ENCODE peak calls at places on chromosomes 16 and 17, in seven cellular contexts. A, F, U, E, P, C and K are unnamed samples.

GRCh38 chr17:83053779-83054451 is 25.5 kb upstream of the METRNL start:
- DNase-seq in A (peak; percentile 67), F (no peak), U (peak; percentile 27), E (no peak), P (no peak), C (no peak), K (peak; percentile 95)

GRCh38 chr16:88702364-88703210 is 3.6 kb downstream of the RNF166 start:
- DNase-seq in A (no peak), F (no peak), U (no peak), E (no peak), P (no peak), C (no peak), K (no peak)

GRCh38 chr17:488993-489757 is 136.6 kb upstream of the RPH3AL start:
- DNase-seq in A (no peak), F (no peak), U (no peak), E (no peak), P (no peak), C (peak; percentile 86), K (no peak)

GRCh38 chr16:89022051-89022836 is 45.2 kb upstream of the CBFA2T3 start:
- DNase-seq in A (no peak), F (no peak), U (peak; percentile 44), E (no peak), P (no peak), C (no peak), K (peak; percentile 22)

GRCh38 chr17:40251576-40251975 is 32.5 kb downstream of the WIPF2 start:
- DNase-seq in A (no peak), F (no peak), U (no peak), E (no peak), P (peak; percentile 58), C (peak; percentile 64), K (no peak)

GRCh38 chr17:65703891-65704290 is 142.4 kb upstream of the AXIN2 start:
- DNase-seq in A (no peak), F (no peak), U (no peak), E (no peak), P (no peak), C (no peak), K (no peak)

GRCh38 chr17:823501-823902 is 41.3 kb downstream of the MRM3 start:
- DNase-seq in A (no peak), F (no peak), U (no peak), E (no peak), P (no peak), C (no peak), K (no peak)

GRCh38 chr17:65332779-65333178 is 195.6 kb downstream of the RGS9 start:
- DNase-seq in A (no peak), F (no peak), U (no peak), E (no peak), P (no peak), C (no peak), K (no peak)

GRCh38 chr17:71168083-71168741 is 952.6 kb upstream of the SOX9 start:
- DNase-seq in A (no peak), F (no peak), U (no peak), E (peak; percentile 35), P (no peak), C (no peak), K (no peak)

GRCh38 chr17:17693253-17693954 is 12.1 kb downstream of the RAI1 start:
- DNase-seq in A (peak; percentile 67), F (no peak), U (peak; percentile 84), E (peak; percentile 86), P (no peak), C (peak; percentile 70), K (no peak)

GRCh38 chr16:35911899-35912298 is 2452.5 kb downstream of the TP53TG3F start:
- DNase-seq in A (no peak), F (no peak), U (no peak), E (no peak), P (no peak), C (no peak), K (no peak)

GRCh38 chr16:50505714-50506542 is 42.3 kb upstream of the NKD1 start:
- DNase-seq in A (no peak), F (no peak), U (no peak), E (no peak), P (no peak), C (peak; percentile 15), K (no peak)

GRCh38 chr17:39618252-39618913 is 8.4 kb upstream of the PPP1R1B start:
- DNase-seq in A (no peak), F (no peak), U (no peak), E (no peak), P (no peak), C (no peak), K (no peak)

GRCh38 chr17:39923836-39924690 is 3.3 kb downstream of the ORMDL3 start:
- DNase-seq in A (no peak), F (no peak), U (no peak), E (no peak), P (peak; percentile 13), C (no peak), K (no peak)

GRCh38 chr16:68287276-68288251 is 23.2 kb downstream of the SLC7A6OS start:
- DNase-seq in A (peak; percentile 53), F (no peak), U (no peak), E (peak; percentile 43), P (peak; percentile 76), C (peak; percentile 27), K (no peak)

GRCh38 chr16:66746048-66746447 is 5.4 kb downstream of the DYNC1LI2 start:
- DNase-seq in A (no peak), F (no peak), U (no peak), E (no peak), P (no peak), C (no peak), K (no peak)

GRCh38 chr17:57552114-57552601 is 192.9 kb downstream of the CCDC182 start:
- DNase-seq in A (no peak), F (no peak), U (no peak), E (no peak), P (peak; percentile 18), C (no peak), K (no peak)
- TF ChIP-seq CTCF in A (no peak), F (peak; percentile 63), U (no peak), E (no peak), P (peak; percentile 82), C (no peak), K (no peak)

GRCh38 chr16:12060751-12061150 is 84.2 kb downstream of the SNX29 start:
- DNase-seq in A (no peak), F (no peak), U (no peak), E (no peak), P (no peak), C (no peak), K (no peak)

GRCh38 chr16:12063004-12063395 is 86.5 kb downstream of the SNX29 start:
- DNase-seq in A (no peak), F (no peak), U (no peak), E (no peak), P (no peak), C (no peak), K (no peak)

GRCh38 chr16:12062343-12063003 is 85.9 kb downstream of the SNX29 start:
- DNase-seq in A (peak; percentile 85), F (peak; percentile 43), U (no peak), E (peak; percentile 44), P (peak; percentile 79), C (no peak), K (peak; percentile 87)

GRCh38 chr16:12063435-12063834 is 86.9 kb downstream of the SNX29 start:
- DNase-seq in A (no peak), F (no peak), U (no peak), E (no peak), P (no peak), C (no peak), K (no peak)

GRCh38 chr16:12061336-12062055 is 85.0 kb downstream of the SNX29 start:
- DNase-seq in A (no peak), F (no peak), U (no peak), E (no peak), P (no peak), C (no peak), K (no peak)
- TF ChIP-seq CTCF in A (no peak), F (no peak), U (no peak), E (no peak), P (no peak), C (no peak), K (no peak)

GRCh38 chr17:10742431-10742830 is 12.6 kb upstream of the TMEM220 start:
- DNase-seq in A (no peak), F (no peak), U (no peak), E (no peak), P (no peak), C (no peak), K (no peak)
- TF ChIP-seq CTCF in A (no peak), F (no peak), U (no peak), E (no peak), P (no peak), C (no peak), K (no peak)

GRCh38 chr17:43848601-43849000 is 1.6 kb downstream of the CD300LG start:
- DNase-seq in A (no peak), F (no peak), U (no peak), E (no peak), P (no peak), C (no peak), K (no peak)
- TF ChIP-seq CTCF in A (no peak), F (no peak), U (no peak), E (no peak), P (no peak), C (no peak), K (no peak)

DNA sequence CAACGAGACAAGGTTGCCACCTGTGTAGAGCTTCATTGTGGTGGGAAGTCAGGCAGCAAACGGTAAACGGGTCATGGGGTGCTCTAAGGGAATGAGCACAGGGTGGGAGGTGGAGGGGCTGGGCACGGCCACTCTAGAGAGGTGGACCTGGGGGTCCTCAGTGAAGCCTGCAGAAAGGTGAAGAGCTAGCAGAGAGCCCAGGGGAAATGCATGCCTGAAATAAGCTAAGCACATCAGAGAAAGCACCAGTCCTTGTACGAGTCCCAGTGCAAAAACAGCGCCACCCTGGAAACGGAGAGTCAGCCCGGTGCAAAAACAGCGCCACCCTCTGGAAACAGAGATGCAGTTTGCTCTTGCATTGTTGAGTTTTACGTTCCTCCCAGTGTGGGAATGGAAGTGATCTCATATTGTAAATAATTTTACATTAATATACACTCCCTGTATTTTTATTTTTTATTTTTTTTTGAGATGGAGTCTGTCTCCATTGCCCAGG is 65.0 kb downstream of the TBC1D16 start:
- DNase-seq in A (no peak), F (no peak), U (peak; percentile 56), E (no peak), P (no peak), C (peak; percentile 75), K (no peak)
- TF ChIP-seq CTCF in A (peak; percentile 12), F (peak; percentile 20), U (peak; percentile 15), E (peak; percentile 33), P (peak; percentile 70), C (peak; percentile 63), K (peak; percentile 73)

GRCh38 chr17:78362671-78363070 is 2.8 kb upstream of the SOCS3 start:
- DNase-seq in A (no peak), F (no peak), U (no peak), E (no peak), P (no peak), C (no peak), K (no peak)
- TF ChIP-seq CTCF in A (no peak), F (peak; percentile 14), U (no peak), E (no peak), P (peak; percentile 51), C (no peak), K (no peak)

GRCh38 chr16:12113581-12114375 is 137.2 kb downstream of the SNX29 start:
- DNase-seq in A (no peak), F (no peak), U (peak; percentile 12), E (no peak), P (no peak), C (no peak), K (no peak)
- TF ChIP-seq CTCF in A (no peak), F (no peak), U (no peak), E (no peak), P (no peak), C (no peak), K (no peak)